ENCODE peak calls at places on chromosomes 2 and 18, in six cellular contexts. F, A, I, D, N and M are unnamed samples.

GRCh38 chr18:79520473-79521390 is 125.0 kb downstream of the NFATC1 start:
- DNase-seq in F (no peak), A (no peak), I (no peak), D (peak; percentile 11), N (no peak), M (no peak)

GRCh38 chr2:199663157-199663556 is 187.8 kb downstream of the FTCDNL1 start:
- DNase-seq in F (no peak), A (no peak), I (no peak), D (peak; percentile 5), N (no peak), M (no peak)

GRCh38 chr2:125643585-125643984 is 1012.4 kb upstream of the GYPC start:
- DNase-seq in F (no peak), A (no peak), I (no peak), D (no peak), N (no peak), M (no peak)

GRCh38 chr2:233125455-233126065 is 65.4 kb downstream of the INPP5D start:
- DNase-seq in F (no peak), A (no peak), I (no peak), D (no peak), N (no peak), M (no peak)

GRCh38 chr2:105797298-105797819 is 52.6 kb downstream of the NCK2 start:
- DNase-seq in F (no peak), A (no peak), I (no peak), D (peak; percentile 84), N (no peak), M (no peak)

GRCh38 chr2:27137322-27137935 is 1.8 kb downstream of the PRR30 start:
- DNase-seq in F (no peak), A (no peak), I (no peak), D (no peak), N (no peak), M (no peak)

GRCh38 chr18:25832008-25832604 is 258.3 kb downstream of the SS18 start:
- DNase-seq in F (no peak), A (no peak), I (peak; percentile 70), D (peak; percentile 55), N (peak; percentile 14), M (peak; percentile 78)

GRCh38 chr2:67453365-67453764 is 56.2 kb downstream of the ETAA1 start:
- DNase-seq in F (no peak), A (no peak), I (no peak), D (no peak), N (no peak), M (no peak)

GRCh38 chr18:70337139-70337972 is 48.5 kb downstream of the SOCS6 start:
- DNase-seq in F (no peak), A (no peak), I (peak; percentile 79), D (no peak), N (peak; percentile 9), M (no peak)

GRCh38 chr2:74199871-74200305 is 1.5 kb downstream of the MTHFD2 start:
- DNase-seq in F (no peak), A (no peak), I (no peak), D (peak; percentile 35), N (no peak), M (no peak)

GRCh38 chr2:203636896-203637818 is 69.3 kb upstream of the CD28 start:
- DNase-seq in F (no peak), A (no peak), I (peak; percentile 28), D (no peak), N (no peak), M (no peak)

GRCh38 chr2:27291865-27292264 is 9.6 kb downstream of the TRIM54 start:
- DNase-seq in F (no peak), A (no peak), I (no peak), D (peak; percentile 85), N (no peak), M (no peak)

GRCh38 chr18:3265564-3266033 is 3.7 kb downstream of the MYL12B start:
- DNase-seq in F (no peak), A (no peak), I (peak; percentile 38), D (no peak), N (no peak), M (no peak)

GRCh38 chr2:230885467-230886130 is 20.9 kb downstream of the ITM2C start:
- DNase-seq in F (no peak), A (no peak), I (peak; percentile 72), D (no peak), N (peak; percentile 57), M (peak; percentile 87)

GRCh38 chr18:44801796-44802195 is 121.1 kb downstream of the SETBP1 start:
- DNase-seq in F (no peak), A (no peak), I (no peak), D (no peak), N (no peak), M (no peak)

GRCh38 chr18:73408434-73408833 is 540.6 kb upstream of the NETO1 start:
- DNase-seq in F (no peak), A (no peak), I (no peak), D (no peak), N (no peak), M (no peak)

GRCh38 chr2:181465686-181466375 is 8.6 kb downstream of the ITGA4 start:
- DNase-seq in F (no peak), A (no peak), I (peak; percentile 6), D (no peak), N (no peak), M (no peak)